ENCODE peak calls at places on chromosomes 3 and 15, in four cellular contexts. A is fibroblast of lung, P is PC-3, Q is mammary epithelial cell. K is an unnamed sample.
A peak's percentile ranks its signal among the peaks of the same experiment; 100 is the strongest.

GRCh38 chr15:54149115-54149531 is 170.9 kb downstream of the UNC13C start:
- DNase-seq in A (no peak), P (no peak), Q (no peak), K (no peak)

GRCh38 chr15:47503884-47504283 is 213.4 kb upstream of the SEMA6D start:
- DNase-seq in A (no peak), P (no peak), Q (no peak), K (no peak)

GRCh38 chr15:70302360-70302759 is 204.6 kb upstream of the TLE3 start:
- DNase-seq in A (no peak), P (no peak), Q (no peak), K (no peak)

GRCh38 chr3:24220859-24221657 is 273.6 kb downstream of the THRB start:
- DNase-seq in A (peak; percentile 98), P (peak; percentile 79), Q (peak; percentile 93), K (peak; percentile 90)

GRCh38 chr3:188327433-188327832 is 173.5 kb downstream of the LPP start:
- DNase-seq in A (no peak), P (no peak), Q (no peak), K (no peak)

GRCh38 chr3:4856136-4856535 is 123.1 kb upstream of the BHLHE40 start:
- DNase-seq in A (no peak), P (no peak), Q (no peak), K (no peak)

GRCh38 chr3:39142067-39142466 is 11.3 kb downstream of the CSRNP1 start:
- DNase-seq in A (no peak), P (no peak), Q (no peak), K (no peak)

GRCh38 chr15:63324770-63325169 is 47.4 kb downstream of the APH1B start:
- DNase-seq in A (no peak), P (no peak), Q (no peak), K (no peak)

GRCh38 chr3:127714866-127715265 is 42.1 kb downstream of the ABTB1 start:
- DNase-seq in A (no peak), P (no peak), Q (no peak), K (no peak)

GRCh38 chr15:64809649-64810498 is 15.6 kb downstream of the PIF1 start:
- DNase-seq in A (peak; percentile 58), P (peak; percentile 73), Q (peak; percentile 41), K (peak; percentile 93)

GRCh38 chr3:7512048-7512447 is 651.1 kb downstream of the GRM7 start:
- DNase-seq in A (no peak), P (no peak), Q (no peak), K (no peak)

GRCh38 chr3:169857811-169858210 is 11.9 kb downstream of the LRRC31 start:
- DNase-seq in A (no peak), P (no peak), Q (no peak), K (no peak)

GRCh38 chr3:24464389-24464788 is 30.3 kb downstream of the THRB start:
- DNase-seq in A (no peak), P (no peak), Q (no peak), K (no peak)

GRCh38 chr3:133490468-133491351 is 82.8 kb upstream of the CDV3 start:
- DNase-seq in A (no peak), P (peak; percentile 2), Q (peak; percentile 9), K (no peak)

GRCh38 chr3:99825239-99825638 is 7.6 kb downstream of the CMSS1 start:
- DNase-seq in A (peak; percentile 66), P (peak; percentile 64), Q (peak; percentile 32), K (no peak)

GRCh38 chr15:94674251-94674650 is 442.9 kb downstream of the MCTP2 start:
- DNase-seq in A (peak; percentile 58), P (no peak), Q (peak; percentile 88), K (no peak)

GRCh38 chr15:52649686-52650085 is 29.5 kb downstream of the ATOSA start:
- DNase-seq in A (no peak), P (no peak), Q (no peak), K (no peak)

GRCh38 chr3:162354343-162354742 is 857.7 kb downstream of the OTOL1 start:
- DNase-seq in A (peak; percentile 84), P (no peak), Q (no peak), K (no peak)

GRCh38 chr3:149512073-149512782 is 37.7 kb downstream of the TM4SF4 start:
- DNase-seq in A (peak; percentile 52), P (peak; percentile 84), Q (peak; percentile 36), K (peak; percentile 77)

GRCh38 chr3:177729939-177730700 is 532.8 kb upstream of the TBL1XR1 start:
- DNase-seq in A (peak; percentile 74), P (no peak), Q (no peak), K (no peak)

GRCh38 chr3:12266038-12266437 is 22.8 kb upstream of the PPARG start:
- DNase-seq in A (no peak), P (no peak), Q (no peak), K (no peak)

GRCh38 chr15:31489801-31490646 is 163.4 kb downstream of the KLF13 start:
- DNase-seq in A (peak; percentile 47), P (peak; percentile 76), Q (peak; percentile 45), K (peak; percentile 63)

GRCh38 chr3:126315083-126315658 is 42.0 kb downstream of the KLF15 start:
- DNase-seq in A (no peak), P (no peak), Q (no peak), K (no peak)

GRCh38 chr15:29103825-29104565 is 165.6 kb downstream of the NSMCE3 start:
- DNase-seq in A (peak; percentile 78), P (peak; percentile 43), Q (peak; percentile 57), K (peak; percentile 91)

GRCh38 chr3:112734718-112735350 is 93.9 kb upstream of the CCDC80 start:
- DNase-seq in A (peak; percentile 65), P (peak; percentile 89), Q (peak; percentile 64), K (peak; percentile 88)

DNA sequence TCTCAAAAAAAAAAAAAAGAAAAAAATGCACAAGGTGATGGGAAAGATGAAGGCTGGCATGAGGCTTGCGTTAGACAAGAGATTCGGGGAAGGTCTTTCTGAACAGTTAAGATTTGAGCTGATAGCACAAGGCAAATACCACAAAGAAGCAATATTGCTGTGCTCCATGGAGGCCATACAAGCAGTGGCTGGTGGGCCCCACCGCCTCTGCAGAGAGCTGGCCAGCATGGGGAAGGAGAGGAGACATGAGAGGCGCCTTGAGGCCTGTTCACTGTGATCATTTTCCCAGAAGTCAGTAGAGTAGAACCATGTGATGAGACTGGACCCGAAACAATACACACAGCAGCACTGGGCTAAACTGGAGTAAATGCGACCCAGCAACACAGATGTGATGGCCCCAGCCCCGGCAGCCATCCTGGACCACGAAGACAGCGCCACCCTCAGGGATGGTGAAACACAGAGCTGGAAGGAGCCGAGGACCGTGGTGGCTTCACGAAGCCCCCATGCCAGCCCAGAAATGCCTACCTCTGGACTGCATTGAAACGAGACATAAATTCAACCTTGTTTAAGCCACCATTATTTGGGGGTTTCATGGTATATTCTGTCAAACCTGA is 5.5 kb downstream of the XXYLT1 start:
- DNase-seq in A (no peak), P (no peak), Q (no peak), K (no peak)
- H3K4me2 ChIP-seq in A (no peak overlapping the region), P (no peak overlapping the region), Q (no peak overlapping the region), K (no peak overlapping the region)

DNA sequence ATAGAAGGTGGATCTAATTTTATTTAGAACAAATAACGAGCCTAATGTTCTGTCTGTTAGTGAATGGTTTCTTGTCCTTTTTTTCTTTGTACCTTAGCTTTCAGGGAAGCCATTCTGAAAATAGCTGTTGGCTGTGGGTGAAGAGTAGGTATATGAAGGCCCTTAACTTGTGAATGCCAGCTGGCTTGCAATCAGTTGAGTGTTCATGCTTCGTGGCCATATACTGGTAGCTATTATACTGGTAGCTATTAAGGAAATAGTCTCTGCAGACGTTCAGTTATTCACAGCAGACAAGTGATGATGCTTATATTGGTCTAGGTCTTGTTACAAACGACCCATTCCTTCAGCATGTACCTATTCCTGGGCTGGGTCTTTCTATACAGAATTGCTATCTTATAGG is 18.8 kb downstream of the TRIM71 start:
- DNase-seq in A (no peak), P (no peak), Q (no peak), K (no peak)
- H3K4me2 ChIP-seq in A (no peak overlapping the region), P (no peak overlapping the region), Q (no peak overlapping the region), K (no peak overlapping the region)

GRCh38 chr3:179063945-179064560 is 7.6 kb downstream of the ZMAT3 start:
- DNase-seq in A (peak; percentile 64), P (peak; percentile 71), Q (peak; percentile 85), K (no peak)
- H3K4me2 ChIP-seq in A (no peak overlapping the region), P (peak overlapping the region; percentile 41), Q (peak overlapping the region; percentile 47), K (no peak overlapping the region)

GRCh38 chr3:165204445-165204844 is 8.3 kb upstream of the SLITRK3 start:
- DNase-seq in A (no peak), P (no peak), Q (no peak), K (no peak)

GRCh38 chr3:165210727-165211126 is 14.5 kb upstream of the SLITRK3 start:
- DNase-seq in A (no peak), P (no peak), Q (no peak), K (no peak)

GRCh38 chr3:165202995-165203394 is 6.8 kb upstream of the SLITRK3 start:
- DNase-seq in A (no peak), P (no peak), Q (no peak), K (no peak)

GRCh38 chr3:165210132-165210531 is 13.9 kb upstream of the SLITRK3 start:
- DNase-seq in A (no peak), P (peak; percentile 24), Q (no peak), K (no peak)

GRCh38 chr3:165206454-165207266 is 10.5 kb upstream of the SLITRK3 start:
- DNase-seq in A (peak; percentile 76), P (peak; percentile 87), Q (peak; percentile 60), K (peak; percentile 88)
- H3K4me2 ChIP-seq in A (peak overlapping the region; percentile 86), P (peak overlapping the region; percentile 82), Q (peak overlapping the region; percentile 90), K (peak overlapping the region; percentile 16)

K was measured in mesendoderm.